ENCODE peak calls at places on chromosomes 5 and 9, in four cellular contexts. Z is OCI-LY7, U is Caco-2, A is ovary. V is an unnamed sample.

GRCh38 chr5:123527190-123527589 is 15.2 kb downstream of the CSNK1G3 start:
- DNase-seq in Z (no peak), U (no peak), A (no peak), V (peak)

GRCh38 chr5:36444582-36444999 is 142.9 kb upstream of the RANBP3L start:
- DNase-seq in Z (no peak), U (no peak), A (no peak), V (no peak)

GRCh38 chr9:115922441-115922840 is 231.2 kb upstream of the PAPPA start:
- DNase-seq in Z (no peak), U (no peak), A (no peak), V (no peak)

GRCh38 chr9:84652496-84653081 is 16.9 kb upstream of the NTRK2 start:
- DNase-seq in Z (no peak), U (no peak), A (no peak), V (no peak)

GRCh38 chr5:17326600-17327037 is 109.2 kb downstream of the BASP1 start:
- DNase-seq in Z (no peak), U (peak), A (no peak), V (no peak)

GRCh38 chr9:116368680-116369079 is 215.1 kb downstream of the PAPPA start:
- DNase-seq in Z (no peak), U (no peak), A (no peak), V (no peak)

GRCh38 chr9:34659592-34660253 is 2.7 kb downstream of the CCL27 start:
- DNase-seq in Z (peak), U (no peak), A (no peak), V (peak)

GRCh38 chr5:14041528-14042184 is 97.2 kb upstream of the DNAH5 start:
- DNase-seq in Z (no peak), U (no peak), A (no peak), V (no peak)

GRCh38 chr9:2127486-2127885 is 112.3 kb downstream of the SMARCA2 start:
- DNase-seq in Z (no peak), U (no peak), A (no peak), V (no peak)

GRCh38 chr5:31934156-31934555 is 240.0 kb downstream of the GOLPH3 start:
- DNase-seq in Z (no peak), U (no peak), A (no peak), V (no peak)

GRCh38 chr5:392431-392988 is 50.5 kb upstream of the EXOC3 start:
- DNase-seq in Z (peak), U (no peak), A (no peak), V (peak)

GRCh38 chr9:13899924-13900323 is 414.0 kb downstream of the NFIB start:
- DNase-seq in Z (no peak), U (no peak), A (peak), V (no peak)

GRCh38 chr5:14135621-14136020 is 7.5 kb upstream of the TRIO start:
- DNase-seq in Z (no peak), U (no peak), A (no peak), V (no peak)

GRCh38 chr5:112733586-112733985 is 4.1 kb upstream of the APC start:
- DNase-seq in Z (no peak), U (no peak), A (no peak), V (no peak)

GRCh38 chr9:129352157-129352870 is 174.3 kb upstream of the IER5L start:
- DNase-seq in Z (no peak), U (no peak), A (peak), V (no peak)

GRCh38 chr5:151153766-151154272 is 3.8 kb downstream of the ANXA6 start:
- DNase-seq in Z (no peak), U (no peak), A (no peak), V (peak)

GRCh38 chr9:130912932-130913598 is 16.5 kb upstream of the QRFP start:
- DNase-seq in Z (no peak), U (no peak), A (no peak), V (no peak)

GRCh38 chr9:97440160-97440559 is 28.3 kb downstream of the TDRD7 start:
- DNase-seq in Z (no peak), U (peak), A (no peak), V (no peak)

GRCh38 chr5:77133061-77133758 is 46.1 kb upstream of the ZBED3 start:
- DNase-seq in Z (no peak), U (no peak), A (peak), V (no peak)

GRCh38 chr9:68702493-68702892 is 2.5 kb upstream of the PIP5K1B start:
- DNase-seq in Z (no peak), U (no peak), A (no peak), V (no peak)

GRCh38 chr5:67575087-67575486 is 378.5 kb upstream of the CD180 start:
- DNase-seq in Z (no peak), U (no peak), A (no peak), V (no peak)

GRCh38 chr9:131651599-131651998 is 88.3 kb downstream of the RAPGEF1 start:
- DNase-seq in Z (no peak), U (no peak), A (no peak), V (no peak)

GRCh38 chr5:16755641-16756040 is 138.8 kb upstream of the RETREG1 start:
- DNase-seq in Z (no peak), U (no peak), A (no peak), V (no peak)

GRCh38 chr5:110048508-110048907 is 358.8 kb downstream of the MAN2A1 start:
- DNase-seq in Z (no peak), U (no peak), A (no peak), V (no peak)

GRCh38 chr9:98404157-98404695 is 148.8 kb upstream of the TBC1D2 start:
- DNase-seq in Z (no peak), U (no peak), A (no peak), V (no peak)

GRCh38 chr5:24367211-24367610 is 277.6 kb downstream of the CDH10 start:
- DNase-seq in Z (no peak), U (no peak), A (no peak), V (no peak)

GRCh38 chr5:89065919-89066318 is 182.9 kb upstream of the MEF2C start:
- DNase-seq in Z (no peak), U (no peak), A (no peak), V (peak)

GRCh38 chr5:1885777-1886633 is 3.3 kb upstream of the IRX4 start:
- DNase-seq in Z (no peak), U (no peak), A (no peak), V (no peak)

GRCh38 chr5:1886634-1887399 is 4.1 kb upstream of the IRX4 start:
- DNase-seq in Z (no peak), U (no peak), A (no peak), V (no peak)

GRCh38 chr5:1889321-1890065 is 6.8 kb upstream of the IRX4 start:
- DNase-seq in Z (no peak), U (no peak), A (no peak), V (no peak)

GRCh38 chr5:1888541-1889251 is 6.0 kb upstream of the IRX4 start:
- DNase-seq in Z (no peak), U (no peak), A (no peak), V (no peak)

GRCh38 chr5:1887400-1888360 is 5.0 kb upstream of the IRX4 start:
- DNase-seq in Z (no peak), U (no peak), A (no peak), V (no peak)
- H3K4me3 ChIP-seq in Z (no peak), U (no peak), A (no peak), V (no peak)

DNA sequence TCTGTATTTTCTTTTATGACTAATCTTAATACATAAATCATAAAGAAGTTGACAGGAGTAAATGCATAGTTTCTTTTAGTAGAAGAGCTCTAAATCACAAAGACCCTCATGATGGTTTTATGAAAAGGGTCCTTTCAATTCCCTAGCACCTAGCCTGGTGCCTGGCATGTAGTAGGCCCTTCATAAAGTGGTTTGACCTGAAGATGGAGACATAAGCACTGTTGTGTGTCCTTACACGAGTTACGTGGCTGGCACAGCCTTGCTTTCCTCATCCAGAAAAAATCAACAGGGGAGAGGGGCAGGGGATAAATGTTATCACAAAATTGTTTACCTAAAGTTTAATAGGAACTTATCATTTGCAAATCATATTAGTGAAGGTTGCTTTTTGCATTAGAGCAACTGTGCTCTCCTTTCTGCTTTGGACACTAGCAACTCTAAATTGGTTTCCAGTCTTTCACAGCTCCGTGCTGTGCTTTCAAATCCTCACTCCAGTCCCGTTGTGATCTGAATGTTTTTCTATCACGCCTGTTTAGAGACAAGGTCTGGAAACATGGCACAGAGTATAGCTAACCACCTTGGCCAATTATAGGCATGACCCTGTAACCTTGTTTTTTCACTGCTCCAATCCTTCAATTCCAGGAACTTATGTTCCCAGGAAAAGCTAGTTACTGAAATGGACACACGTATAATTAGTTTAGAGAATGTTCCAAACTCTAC is 55.7 kb downstream of the ARL15 start:
- DNase-seq in Z (peak), U (no peak), A (no peak), V (no peak)
- TF ChIP-seq CTCF in Z (peak), U (no peak), A (no peak), V (peak)

GRCh38 chr9:4225291-4226119 is 74.4 kb downstream of the GLIS3 start:
- DNase-seq in Z (no peak), U (no peak), A (no peak), V (no peak)
- H3K4me3 ChIP-seq in Z (no peak), U (no peak), A (no peak), V (no peak)

GRCh38 chr9:126947529-126947928 is 32.9 kb downstream of the RALGPS1 start:
- DNase-seq in Z (peak), U (peak), A (no peak), V (peak)
- TF ChIP-seq CTCF in Z (peak), U (no peak), A (no peak), V (peak)

DNA sequence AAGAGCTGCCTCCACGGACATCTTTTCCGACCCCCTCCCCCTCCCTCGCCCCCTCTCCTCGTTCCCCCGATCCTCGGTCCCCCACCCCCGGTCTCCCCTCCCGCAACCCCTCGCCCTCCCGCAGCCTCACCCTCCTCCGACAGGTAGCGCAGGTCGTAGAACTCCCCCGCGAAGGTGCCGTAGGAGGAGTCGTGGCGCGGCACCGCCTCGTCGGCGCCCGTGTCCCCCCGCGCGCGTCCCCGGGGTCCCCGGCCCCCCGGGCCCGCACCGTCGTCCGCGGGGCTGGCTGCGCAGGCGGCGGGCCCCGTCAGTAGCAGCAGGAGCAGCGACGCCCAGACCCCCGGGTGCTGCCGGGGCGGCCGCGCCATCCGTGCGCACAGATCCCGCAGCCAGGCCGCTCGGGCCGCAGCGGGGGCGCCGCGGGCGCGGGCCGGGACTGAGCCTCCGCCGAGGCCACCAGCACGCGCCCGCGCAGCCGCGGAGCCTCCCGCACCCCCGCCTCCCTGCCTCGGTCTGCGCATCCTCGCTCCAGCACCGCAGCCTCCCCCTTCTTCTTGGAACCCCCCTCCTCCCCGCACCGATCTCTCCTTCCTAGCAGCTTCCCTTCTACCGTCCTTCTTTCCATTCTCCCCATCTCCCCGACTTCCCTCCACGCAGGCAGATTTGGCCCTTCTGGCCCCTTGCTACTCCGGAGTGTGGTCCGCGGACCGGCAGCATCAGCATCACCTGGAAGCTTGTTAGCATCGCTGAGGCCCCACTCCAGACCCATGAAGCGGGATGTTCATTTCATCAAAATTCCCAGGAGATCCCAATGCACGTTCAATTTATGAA is at the start of gene FRRS1L:
- DNase-seq in Z (no peak), U (no peak), A (peak), V (no peak)
- H3K4me3 ChIP-seq in Z (no peak), U (no peak), A (peak), V (no peak)

DNA sequence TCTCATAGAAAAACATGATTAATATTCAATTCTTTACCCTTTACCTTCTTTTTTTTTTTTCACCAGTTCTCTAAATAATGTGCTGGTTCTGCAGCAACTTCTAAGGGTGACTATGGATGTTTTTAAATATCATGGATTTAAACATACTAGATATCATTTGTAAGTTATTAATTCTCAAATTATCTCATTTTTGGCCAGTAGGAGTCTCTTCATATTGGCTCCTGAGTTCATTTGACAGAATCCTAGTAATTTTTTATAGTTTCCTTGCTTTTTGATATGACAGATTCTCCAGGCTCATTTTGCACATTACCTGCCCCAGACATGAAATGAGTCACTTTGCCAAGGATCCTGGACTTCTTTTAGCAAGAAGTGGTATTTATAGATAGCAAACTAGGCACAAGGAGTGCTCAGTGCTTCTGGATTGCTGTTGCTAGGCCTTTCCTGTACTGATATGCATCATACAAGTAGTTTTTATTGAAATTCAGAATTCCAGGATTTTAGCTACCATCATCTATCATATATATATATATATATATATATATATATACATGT is 201.3 kb upstream of the IL12B start:
- DNase-seq in Z (no peak), U (no peak), A (no peak), V (no peak)
- TF ChIP-seq CTCF in Z (peak), U (no peak), A (no peak), V (no peak)